ENCODE peak calls at places on chromosomes 11 and 22, in four cellular contexts. One of them, this sample, is unnamed.

GRCh38 chr22:42258126-42258525 is 12.3 kb downstream of the TCF20 start:
- DNase-seq in fibroblast of lung: peak
- DNase-seq in prostate gland: no peak
- DNase-seq in cardiac muscle cell: peak
- DNase-seq in this sample: no peak

GRCh38 chr11:67303132-67303988 is at the start of gene SSH3:
- DNase-seq in fibroblast of lung: peak
- DNase-seq in prostate gland: peak
- DNase-seq in cardiac muscle cell: peak
- DNase-seq in this sample: peak

GRCh38 chr22:37234736-37235711 is 9.0 kb downstream of the RAC2 start:
- DNase-seq in fibroblast of lung: no peak
- DNase-seq in prostate gland: no peak
- DNase-seq in cardiac muscle cell: no peak
- DNase-seq in this sample: no peak

GRCh38 chr22:22316589-22316988 is 72.0 kb downstream of the VPREB1 start:
- DNase-seq in fibroblast of lung: no peak
- DNase-seq in prostate gland: no peak
- DNase-seq in cardiac muscle cell: no peak
- DNase-seq in this sample: no peak

GRCh38 chr11:47987310-47987709 is 7.0 kb downstream of the PTPRJ start:
- DNase-seq in fibroblast of lung: no peak
- DNase-seq in prostate gland: no peak
- DNase-seq in cardiac muscle cell: no peak
- DNase-seq in this sample: no peak

GRCh38 chr11:107116358-107116757 is 98.1 kb upstream of the GUCY1A2 start:
- DNase-seq in fibroblast of lung: peak
- DNase-seq in prostate gland: no peak
- DNase-seq in cardiac muscle cell: peak
- DNase-seq in this sample: no peak

GRCh38 chr22:43289976-43290663 is 53.1 kb downstream of the SCUBE1 start:
- DNase-seq in fibroblast of lung: peak
- DNase-seq in prostate gland: no peak
- DNase-seq in cardiac muscle cell: peak
- DNase-seq in this sample: no peak

GRCh38 chr11:36149538-36150242 is 139.5 kb downstream of the COMMD9 start:
- DNase-seq in fibroblast of lung: peak
- DNase-seq in prostate gland: peak
- DNase-seq in cardiac muscle cell: peak
- DNase-seq in this sample: no peak

GRCh38 chr22:44450503-44450902 is 47.5 kb downstream of the RTL6 start:
- DNase-seq in fibroblast of lung: no peak
- DNase-seq in prostate gland: no peak
- DNase-seq in cardiac muscle cell: no peak
- DNase-seq in this sample: no peak

GRCh38 chr11:88146106-88146505 is 29.1 kb downstream of the RAB38 start:
- DNase-seq in fibroblast of lung: no peak
- DNase-seq in prostate gland: no peak
- DNase-seq in cardiac muscle cell: no peak
- DNase-seq in this sample: no peak

GRCh38 chr22:22037740-22038139 is 55.2 kb upstream of the TOP3B start:
- DNase-seq in fibroblast of lung: peak
- DNase-seq in prostate gland: no peak
- DNase-seq in cardiac muscle cell: peak
- DNase-seq in this sample: no peak

GRCh38 chr11:117641008-117641915 is 155.8 kb downstream of the DSCAML1 start:
- DNase-seq in fibroblast of lung: no peak
- DNase-seq in prostate gland: no peak
- DNase-seq in cardiac muscle cell: no peak
- DNase-seq in this sample: no peak

GRCh38 chr11:93935826-93936225 is 85.3 kb upstream of the HEPHL1 start:
- DNase-seq in fibroblast of lung: no peak
- DNase-seq in prostate gland: no peak
- DNase-seq in cardiac muscle cell: no peak
- DNase-seq in this sample: no peak

GRCh38 chr11:32374261-32374711 is 61.1 kb downstream of the WT1 start:
- DNase-seq in fibroblast of lung: no peak
- DNase-seq in prostate gland: no peak
- DNase-seq in cardiac muscle cell: peak
- DNase-seq in this sample: peak

GRCh38 chr22:48664586-48664985 is 1163.1 kb downstream of the BRD1 start:
- DNase-seq in fibroblast of lung: no peak
- DNase-seq in prostate gland: no peak
- DNase-seq in cardiac muscle cell: no peak
- DNase-seq in this sample: no peak

GRCh38 chr11:2265396-2265795 is 5.0 kb downstream of the ASCL2 start:
- DNase-seq in fibroblast of lung: no peak
- DNase-seq in prostate gland: no peak
- DNase-seq in cardiac muscle cell: no peak
- DNase-seq in this sample: no peak

GRCh38 chr22:36510966-36511881 is 4.4 kb upstream of the FOXRED2 start:
- DNase-seq in fibroblast of lung: peak
- DNase-seq in prostate gland: no peak
- DNase-seq in cardiac muscle cell: peak
- DNase-seq in this sample: peak

GRCh38 chr22:38203855-38204497 is 2.2 kb downstream of the MAFF start:
- DNase-seq in fibroblast of lung: peak
- DNase-seq in prostate gland: no peak
- DNase-seq in cardiac muscle cell: no peak
- DNase-seq in this sample: no peak

GRCh38 chr11:11178671-11179070 is 174.4 kb downstream of the CSNK2A3 start:
- DNase-seq in fibroblast of lung: peak
- DNase-seq in prostate gland: no peak
- DNase-seq in cardiac muscle cell: no peak
- DNase-seq in this sample: no peak

GRCh38 chr11:64114231-64114630 is 51.7 kb downstream of the MACROD1 start:
- DNase-seq in fibroblast of lung: no peak
- DNase-seq in prostate gland: no peak
- DNase-seq in cardiac muscle cell: no peak
- DNase-seq in this sample: no peak

GRCh38 chr11:114019574-114019973 is 39.9 kb upstream of the ZBTB16 start:
- DNase-seq in fibroblast of lung: no peak
- DNase-seq in prostate gland: no peak
- DNase-seq in cardiac muscle cell: no peak
- DNase-seq in this sample: no peak

GRCh38 chr11:123519055-123519796 is 89.2 kb downstream of the GRAMD1B start:
- DNase-seq in fibroblast of lung: peak
- DNase-seq in prostate gland: no peak
- DNase-seq in cardiac muscle cell: peak
- DNase-seq in this sample: peak

GRCh38 chr11:46951864-46952263 is 15.3 kb downstream of the CSTPP1 start:
- DNase-seq in fibroblast of lung: peak
- DNase-seq in prostate gland: no peak
- DNase-seq in cardiac muscle cell: no peak
- DNase-seq in this sample: no peak

GRCh38 chr11:85602551-85603218 is 24.5 kb downstream of the DLG2 start:
- DNase-seq in fibroblast of lung: no peak
- DNase-seq in prostate gland: no peak
- DNase-seq in cardiac muscle cell: peak
- DNase-seq in this sample: no peak

GRCh38 chr22:19641254-19641982 is 72.9 kb upstream of the SEPTIN5 start:
- DNase-seq in fibroblast of lung: no peak
- DNase-seq in prostate gland: no peak
- DNase-seq in cardiac muscle cell: peak
- DNase-seq in this sample: peak

GRCh38 chr22:38176170-38176741 is 5.4 kb downstream of the PLA2G6 start:
- DNase-seq in fibroblast of lung: peak
- DNase-seq in prostate gland: peak
- DNase-seq in cardiac muscle cell: peak
- DNase-seq in this sample: no peak

GRCh38 chr22:43858156-43858895 is 4.0 kb downstream of the SULT4A1 start:
- DNase-seq in fibroblast of lung: no peak
- DNase-seq in prostate gland: no peak
- DNase-seq in cardiac muscle cell: no peak
- DNase-seq in this sample: no peak

GRCh38 chr11:125281831-125282595 is 117.5 kb downstream of the PKNOX2 start:
- DNase-seq in fibroblast of lung: peak
- DNase-seq in prostate gland: no peak
- DNase-seq in cardiac muscle cell: no peak
- DNase-seq in this sample: no peak

GRCh38 chr11:68081691-68082090 is 39.5 kb downstream of the CHKA start:
- DNase-seq in fibroblast of lung: peak
- DNase-seq in prostate gland: peak
- DNase-seq in cardiac muscle cell: no peak
- DNase-seq in this sample: no peak

GRCh38 chr22:42261266-42261665 is 9.2 kb downstream of the TCF20 start:
- DNase-seq in fibroblast of lung: peak
- DNase-seq in prostate gland: no peak
- DNase-seq in cardiac muscle cell: peak
- DNase-seq in this sample: no peak

GRCh38 chr11:107721207-107721606 is 9.4 kb upstream of the SLN start:
- DNase-seq in fibroblast of lung: no peak
- DNase-seq in prostate gland: no peak
- DNase-seq in cardiac muscle cell: no peak
- DNase-seq in this sample: no peak

GRCh38 chr11:46382644-46383403 is 1.4 kb downstream of the MDK start:
- DNase-seq in fibroblast of lung: peak
- DNase-seq in prostate gland: no peak
- DNase-seq in cardiac muscle cell: peak
- DNase-seq in this sample: peak

GRCh38 chr22:30327864-30328345 is 1.2 kb upstream of the TBC1D10A start:
- DNase-seq in fibroblast of lung: no peak
- DNase-seq in prostate gland: peak
- DNase-seq in cardiac muscle cell: no peak
- DNase-seq in this sample: no peak
- TF ChIP-seq CTCF in fibroblast of lung: no peak
- TF ChIP-seq CTCF in prostate gland: no peak
- TF ChIP-seq CTCF in cardiac muscle cell: no peak
- TF ChIP-seq CTCF in this sample: no peak

DNA sequence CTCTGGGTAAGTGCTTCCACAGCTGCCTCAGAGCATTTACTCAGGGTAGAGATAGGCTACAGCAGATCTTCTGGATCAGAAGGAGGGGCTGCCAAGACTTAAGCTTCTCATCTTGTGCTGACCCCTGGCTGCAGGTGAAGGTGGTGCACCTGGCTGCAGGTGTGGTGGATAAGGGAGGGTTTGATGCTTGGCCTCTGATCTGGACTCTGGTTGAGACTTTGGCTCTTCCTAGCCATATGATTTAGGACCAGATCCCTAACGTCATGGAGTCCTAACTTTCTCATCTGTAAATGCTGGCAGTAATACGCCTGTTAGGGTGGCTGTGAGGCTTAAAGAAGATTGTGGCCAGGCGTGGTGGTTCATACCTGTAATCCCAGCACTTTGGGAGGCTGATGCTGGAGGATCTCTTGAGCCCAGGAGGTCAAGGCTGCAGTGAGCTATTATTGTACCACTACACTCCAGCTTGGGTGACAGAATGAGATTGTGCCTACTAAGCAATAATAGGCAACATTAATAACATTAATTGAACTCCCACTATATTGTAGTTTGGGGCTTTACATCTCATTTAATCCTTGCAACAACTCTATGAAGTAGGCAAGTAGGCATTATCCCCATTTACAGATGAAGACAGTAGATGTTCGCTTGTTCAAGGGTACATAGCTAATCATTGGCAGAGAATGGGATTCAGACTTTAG is 10.7 kb downstream of the DTX4 start:
- DNase-seq in fibroblast of lung: no peak
- DNase-seq in prostate gland: no peak
- DNase-seq in cardiac muscle cell: no peak
- DNase-seq in this sample: no peak
- TF ChIP-seq CTCF in fibroblast of lung: peak
- TF ChIP-seq CTCF in prostate gland: no peak
- TF ChIP-seq CTCF in cardiac muscle cell: peak
- TF ChIP-seq CTCF in this sample: peak

GRCh38 chr22:17084554-17085276 is at the start of gene IL17RA:
- DNase-seq in fibroblast of lung: peak
- DNase-seq in prostate gland: peak
- DNase-seq in cardiac muscle cell: peak
- DNase-seq in this sample: peak
- TF ChIP-seq CTCF in fibroblast of lung: no peak
- TF ChIP-seq CTCF in prostate gland: no peak
- TF ChIP-seq CTCF in cardiac muscle cell: no peak
- TF ChIP-seq CTCF in this sample: no peak

GRCh38 chr22:35454416-35455054 is 54.6 kb downstream of the MCM5 start:
- DNase-seq in fibroblast of lung: no peak
- DNase-seq in prostate gland: no peak
- DNase-seq in cardiac muscle cell: no peak
- DNase-seq in this sample: no peak
- TF ChIP-seq CTCF in fibroblast of lung: peak
- TF ChIP-seq CTCF in prostate gland: no peak
- TF ChIP-seq CTCF in cardiac muscle cell: peak
- TF ChIP-seq CTCF in this sample: no peak

This sample was measured in nephron progenitor cell.